ENCODE peak calls at places on chromosomes 11 and 22, in eight cellular contexts. H is SW 1271, U is DMS53, V is EH, C is Right ventricle myocardium superior, Y is left ventricle myocardium inferior, I is omental fat pad, Z is AG04450. N is an unnamed sample.

GRCh38 chr22:45425101-45425500 is 11.6 kb downstream of the RIBC2 start:
- DNase-seq in H (no peak), U (no peak), V (peak), C (no peak), Y (no peak), I (no peak), Z (no peak), N (no peak)

GRCh38 chr11:117823294-117823940 is 1.1 kb downstream of the FXYD2 start:
- DNase-seq in H (peak), U (peak), V (no peak), C (no peak), Y (no peak), I (peak), Z (no peak), N (no peak)

GRCh38 chr11:64759722-64760719 is at the start of gene PYGM:
- DNase-seq in H (no peak), U (peak), V (no peak), C (peak), Y (peak), I (no peak), Z (no peak), N (no peak)

GRCh38 chr22:39556970-39557811 is 13.4 kb upstream of the CACNA1I start:
- DNase-seq in H (no peak), U (peak), V (peak), C (no peak), Y (no peak), I (no peak), Z (no peak), N (peak)

GRCh38 chr11:35862666-35863065 is 81.2 kb upstream of the LDLRAD3 start:
- DNase-seq in H (no peak), U (no peak), V (no peak), C (no peak), Y (no peak), I (no peak), Z (no peak), N (no peak)

GRCh38 chr22:47798229-47798628 is 1035.8 kb downstream of the TBC1D22A start:
- DNase-seq in H (no peak), U (no peak), V (no peak), C (no peak), Y (no peak), I (no peak), Z (no peak), N (no peak)

GRCh38 chr11:121466063-121466794 is 13.5 kb upstream of the SORL1-AS1 start:
- DNase-seq in H (peak), U (peak), V (peak), C (peak), Y (peak), I (peak), Z (peak), N (peak)

GRCh38 chr11:47154738-47155570 is 21.7 kb downstream of the ARFGAP2 start:
- DNase-seq in H (no peak), U (no peak), V (no peak), C (no peak), Y (no peak), I (no peak), Z (no peak), N (no peak)

GRCh38 chr11:24531528-24531927 is 34.7 kb downstream of the LUZP2 start:
- DNase-seq in H (no peak), U (no peak), V (no peak), C (no peak), Y (no peak), I (no peak), Z (no peak), N (no peak)

GRCh38 chr11:129392995-129393394 is 17.3 kb downstream of the BARX2 start:
- DNase-seq in H (no peak), U (no peak), V (no peak), C (no peak), Y (no peak), I (no peak), Z (no peak), N (no peak)

GRCh38 chr22:39242809-39243442 is 1.9 kb downstream of the PDGFB start:
- DNase-seq in H (no peak), U (peak), V (no peak), C (no peak), Y (no peak), I (no peak), Z (no peak), N (peak)

GRCh38 chr11:86152006-86152862 is 83.3 kb upstream of the PICALM start:
- DNase-seq in H (peak), U (no peak), V (peak), C (no peak), Y (no peak), I (no peak), Z (no peak), N (no peak)

GRCh38 chr11:125072210-125072960 is 9.3 kb downstream of the SLC37A2 start:
- DNase-seq in H (no peak), U (no peak), V (no peak), C (no peak), Y (no peak), I (no peak), Z (no peak), N (no peak)

GRCh38 chr11:100878474-100878873 is 191.4 kb downstream of the ARHGAP42 start:
- DNase-seq in H (no peak), U (no peak), V (peak), C (no peak), Y (no peak), I (no peak), Z (no peak), N (no peak)

GRCh38 chr22:37100589-37101127 is 8.9 kb downstream of the TMPRSS6 start:
- DNase-seq in H (no peak), U (no peak), V (no peak), C (no peak), Y (no peak), I (no peak), Z (no peak), N (peak)

GRCh38 chr11:63273685-63274084 is 30.3 kb upstream of the SLC22A25 start:
- DNase-seq in H (no peak), U (no peak), V (no peak), C (no peak), Y (no peak), I (no peak), Z (no peak), N (no peak)

GRCh38 chr11:44622190-44622650 is 56.8 kb downstream of the CD82 start:
- DNase-seq in H (no peak), U (no peak), V (no peak), C (peak), Y (no peak), I (peak), Z (no peak), N (no peak)

GRCh38 chr11:70569996-70570692 is 171.8 kb downstream of the CTTN start:
- DNase-seq in H (no peak), U (no peak), V (no peak), C (peak), Y (no peak), I (no peak), Z (no peak), N (no peak)

GRCh38 chr11:44950036-44950624 is 553 bp downstream of the TP53I11 start:
- DNase-seq in H (no peak), U (peak), V (peak), C (peak), Y (no peak), I (no peak), Z (no peak), N (peak)

GRCh38 chr22:44583076-44583760 is 85.2 kb upstream of the RTL6 start:
- DNase-seq in H (no peak), U (peak), V (no peak), C (peak), Y (peak), I (peak), Z (no peak), N (peak)

GRCh38 chr22:47190276-47190956 is 428.0 kb downstream of the TBC1D22A start:
- DNase-seq in H (no peak), U (no peak), V (no peak), C (peak), Y (no peak), I (no peak), Z (no peak), N (no peak)

GRCh38 chr11:113363996-113364641 is 23.5 kb upstream of the ANKK1 start:
- DNase-seq in H (no peak), U (no peak), V (no peak), C (no peak), Y (no peak), I (no peak), Z (no peak), N (no peak)

GRCh38 chr11:120097721-120098385 is 40.1 kb downstream of the TRIM29 start:
- DNase-seq in H (no peak), U (no peak), V (no peak), C (peak), Y (no peak), I (no peak), Z (no peak), N (no peak)

GRCh38 chr11:65487467-65488272 is 11.2 kb upstream of the MALAT1 start:
- DNase-seq in H (peak), U (peak), V (peak), C (peak), Y (peak), I (peak), Z (peak), N (peak)

GRCh38 chr11:126182787-126183445 is 28.5 kb downstream of the RPUSD4 start:
- DNase-seq in H (no peak), U (no peak), V (no peak), C (no peak), Y (no peak), I (no peak), Z (no peak), N (no peak)

GRCh38 chr11:113778111-113778910 is 1.3 kb upstream of the CLDN25 start:
- DNase-seq in H (no peak), U (no peak), V (peak), C (no peak), Y (no peak), I (no peak), Z (no peak), N (peak)

GRCh38 chr11:18361154-18361553 is 33.2 kb upstream of the LDHA start:
- DNase-seq in H (no peak), U (no peak), V (peak), C (no peak), Y (no peak), I (no peak), Z (no peak), N (no peak)

GRCh38 chr11:125667151-125667550 is 13.5 kb downstream of the ACRV1 start:
- DNase-seq in H (no peak), U (no peak), V (no peak), C (no peak), Y (no peak), I (no peak), Z (no peak), N (no peak)

GRCh38 chr22:48718818-48719500 is 1108.7 kb downstream of the BRD1 start:
- DNase-seq in H (no peak), U (no peak), V (no peak), C (no peak), Y (peak), I (no peak), Z (no peak), N (no peak)

GRCh38 chr11:11454671-11455223 is 101.7 kb upstream of the CSNK2A3 start:
- DNase-seq in H (no peak), U (no peak), V (peak), C (no peak), Y (no peak), I (no peak), Z (no peak), N (peak)

GRCh38 chr11:68780829-68781228 is 29.5 kb upstream of the TESMIN start:
- DNase-seq in H (no peak), U (peak), V (peak), C (peak), Y (peak), I (no peak), Z (no peak), N (no peak)

GRCh38 chr11:46413755-46414465 is 22.3 kb upstream of the CHRM4 start:
- DNase-seq in H (no peak), U (peak), V (peak), C (no peak), Y (no peak), I (no peak), Z (no peak), N (peak)

GRCh38 chr22:17627961-17628303 is 617 bp downstream of the ATP6V1E1 start:
- DNase-seq in H (no peak), U (peak), V (no peak), C (no peak), Y (no peak), I (no peak), Z (no peak), N (no peak)

GRCh38 chr22:36921309-36922096 is 8.1 kb downstream of the CSF2RB start:
- DNase-seq in H (no peak), U (no peak), V (no peak), C (no peak), Y (no peak), I (no peak), Z (no peak), N (no peak)

N was measured in NCI-H1417.